ENCODE peak calls at places on chromosomes 11 and 22, in eight cellular contexts. Y is tibial nerve; P is iris pigment epithelial cell; M is GDM1; Q is germinal center; G is AG08395; Z is activated CD8-positive, alpha-beta memory T cell treated with anti-CD3 and anti-CD28 coated beads, Interleukin-2, amount 50 U/mL, for 4 hours; X is small intestine. L is an unnamed sample.
A peak's percentile ranks its signal among the peaks of the same experiment; 100 is the strongest.

GRCh38 chr22:27760474-27760873 is 41.1 kb downstream of the MN1 start:
- DNase-seq in G (no peak), P (no peak), Q (no peak), Z (no peak), Y (no peak), M (no peak), X (no peak), L (no peak)

GRCh38 chr11:79570104-79570503 is 129.3 kb upstream of the TENM4 start:
- DNase-seq in P (no peak), Y (no peak), Q (no peak), G (no peak), X (no peak), Z (no peak), M (no peak), L (no peak)

GRCh38 chr11:65083834-65084597 is at the start of the genes CDCA5 and ZFPL1:
- DNase-seq in Y (peak; percentile 92), P (peak; percentile 96), Q (peak; percentile 98), M (peak; percentile 93), X (peak; percentile 94), Z (peak; percentile 96), G (peak; percentile 100), L (peak; percentile 97)

GRCh38 chr22:19568337-19569311 is 44.4 kb upstream of the CLDN5 start:
- DNase-seq in M (no peak), Y (no peak), X (no peak), Q (no peak), Z (no peak), G (peak; percentile 92), P (peak; percentile 94), L (no peak)

GRCh38 chr11:35725880-35726279 is 63.3 kb downstream of the TRIM44 start:
- DNase-seq in X (peak; percentile 40), Z (no peak), Q (no peak), G (peak; percentile 23), P (peak; percentile 87), M (no peak), Y (no peak), L (no peak)

GRCh38 chr11:8283510-8284272 is 20.0 kb upstream of the LMO1 start:
- DNase-seq in Z (no peak), Q (no peak), M (no peak), X (no peak), P (no peak), Y (no peak), G (no peak), L (no peak)

GRCh38 chr11:74842967-74843366 is 94.3 kb downstream of the RNF169 start:
- DNase-seq in G (no peak), Z (no peak), Y (no peak), X (no peak), M (no peak), P (no peak), Q (no peak), L (no peak)

GRCh38 chr11:8221917-8222316 is 41.8 kb downstream of the LMO1 start:
- DNase-seq in M (no peak), Z (no peak), Y (no peak), X (no peak), Q (no peak), P (no peak), G (no peak), L (no peak)

GRCh38 chr11:19519912-19520641 is 192.6 kb upstream of the NAV2 start:
- DNase-seq in G (no peak), P (no peak), Z (no peak), Y (no peak), Q (no peak), X (no peak), M (no peak), L (no peak)

GRCh38 chr11:122976734-122977454 is 4.7 kb downstream of the BSX start:
- DNase-seq in Y (no peak), G (no peak), P (no peak), X (no peak), Z (no peak), M (no peak), Q (no peak), L (no peak)

GRCh38 chr22:19847345-19847632 is 7.4 kb downstream of the GNB1L start:
- DNase-seq in Q (no peak), P (no peak), X (no peak), Z (no peak), Y (no peak), M (no peak), G (no peak), L (no peak)

GRCh38 chr11:72635309-72635915 is 38.8 kb downstream of the PDE2A start:
- DNase-seq in Q (no peak), Y (no peak), Z (no peak), G (no peak), P (no peak), X (no peak), M (no peak), L (no peak)

GRCh38 chr11:124917115-124917637 is 1.9 kb upstream of the HEPN1 start:
- DNase-seq in Q (no peak), P (peak; percentile 75), M (no peak), X (no peak), Z (no peak), G (no peak), Y (no peak), L (no peak)

GRCh38 chr22:46538816-46539163 is 1.4 kb upstream of the CELSR1 start:
- DNase-seq in Q (no peak), M (no peak), Z (no peak), X (no peak), G (peak; percentile 64), Y (no peak), P (peak; percentile 36), L (no peak)

GRCh38 chr11:110032257-110032656 is 60.9 kb upstream of the ZC3H12C start:
- DNase-seq in Y (no peak), M (no peak), X (no peak), Q (no peak), P (no peak), Z (no peak), G (no peak), L (no peak)

GRCh38 chr22:19803736-19804267 is 43.2 kb downstream of the TBX1 start:
- DNase-seq in P (no peak), X (no peak), M (no peak), Y (no peak), Q (no peak), Z (no peak), G (no peak), L (no peak)

GRCh38 chr11:126319374-126319740 is 15.5 kb downstream of the DCPS start:
- DNase-seq in M (no peak), G (no peak), Y (no peak), P (no peak), Z (no peak), Q (no peak), X (no peak), L (no peak)

GRCh38 chr11:86365566-86365965 is 9.1 kb upstream of the CCDC81 start:
- DNase-seq in X (no peak), M (no peak), Y (no peak), P (no peak), Q (no peak), Z (no peak), G (no peak), L (no peak)

GRCh38 chr11:33868646-33869461 is 23.0 kb downstream of the LMO2 start:
- DNase-seq in Z (no peak), Y (no peak), X (no peak), Q (peak; percentile 29), M (no peak), P (no peak), G (no peak), L (peak; percentile 25)

GRCh38 chr11:73308003-73308962 is at the start of gene ARHGEF17:
- DNase-seq in P (peak; percentile 80), Q (peak; percentile 65), M (peak; percentile 64), X (no peak), G (peak; percentile 80), Z (peak; percentile 47), Y (peak; percentile 52), L (no peak)

GRCh38 chr11:79165908-79166307 is 274.9 kb downstream of the TENM4 start:
- DNase-seq in X (no peak), Z (no peak), G (no peak), M (no peak), Q (no peak), P (no peak), Y (no peak), L (no peak)

GRCh38 chr11:130390071-130390758 is 38.2 kb downstream of the ADAMTS8 start:
- DNase-seq in Z (no peak), G (peak; percentile 75), Y (no peak), X (peak; percentile 26), Q (no peak), M (no peak), P (peak; percentile 94), L (no peak)

GRCh38 chr22:19125474-19126308 is 3.5 kb upstream of the DGCR2 start:
- DNase-seq in Q (no peak), X (no peak), G (no peak), Y (no peak), M (no peak), P (no peak), Z (no peak), L (no peak)

GRCh38 chr11:18408558-18409242 is 3.4 kb upstream of the LDHC start:
- DNase-seq in M (no peak), Z (no peak), X (no peak), P (no peak), Q (no peak), Y (no peak), G (no peak), L (no peak)

L was measured in GM06990.